ENCODE peak calls at places on chromosome 12, in six cellular contexts. V is transverse colon, T is endothelial cell of umbilical vein, H is H54, O is spleen, I is adrenal gland. K is an unnamed sample.

GRCh38 chr12:87185367-87185766 is 843.8 kb downstream of the C12orf50 start:
- DNase-seq in V (no peak), T (no peak), H (no peak), O (no peak), I (no peak), K (no peak)

GRCh38 chr12:51828951-51829581 is 19.5 kb downstream of the FIGNL2 start:
- DNase-seq in V (no peak), T (no peak), H (no peak), O (no peak), I (no peak), K (no peak)

GRCh38 chr12:49198431-49199155 is 9.7 kb upstream of the TUBA1A start:
- DNase-seq in V (no peak), T (peak), H (peak), O (no peak), I (peak), K (no peak)

GRCh38 chr12:13195848-13196301 is 651 bp upstream of the EMP1 start:
- DNase-seq in V (peak), T (no peak), H (no peak), O (no peak), I (no peak), K (no peak)

GRCh38 chr12:4215862-4216541 is 57.6 kb upstream of the CCND2 start:
- DNase-seq in V (no peak), T (no peak), H (no peak), O (no peak), I (peak), K (no peak)

GRCh38 chr12:111578276-111578970 is 20.7 kb downstream of the ATXN2 start:
- DNase-seq in V (no peak), T (peak), H (peak), O (no peak), I (no peak), K (peak)

GRCh38 chr12:56839489-56840442 is 76.6 kb downstream of the HSD17B6 start:
- DNase-seq in V (peak), T (peak), H (no peak), O (peak), I (peak), K (peak)

GRCh38 chr12:49369723-49370145 is 2.5 kb downstream of the SPATS2 start:
- DNase-seq in V (peak), T (peak), H (no peak), O (no peak), I (peak), K (peak)

GRCh38 chr12:79001404-79001803 is 136.8 kb downstream of the SYT1 start:
- DNase-seq in V (no peak), T (no peak), H (no peak), O (no peak), I (no peak), K (no peak)

GRCh38 chr12:55818140-55818728 is 393 bp downstream of the ORMDL2 start:
- DNase-seq in V (no peak), T (no peak), H (peak), O (no peak), I (no peak), K (peak)

GRCh38 chr12:89344043-89344861 is 8.0 kb downstream of the DUSP6 start:
- DNase-seq in V (no peak), T (no peak), H (no peak), O (no peak), I (no peak), K (no peak)

GRCh38 chr12:64558754-64559153 is 51.5 kb upstream of the RASSF3 start:
- DNase-seq in V (no peak), T (no peak), H (no peak), O (no peak), I (no peak), K (no peak)

GRCh38 chr12:57194253-57194652 is 22.3 kb upstream of the NXPH4 start:
- DNase-seq in V (no peak), T (no peak), H (no peak), O (no peak), I (no peak), K (no peak)

GRCh38 chr12:31773223-31773750 is 44.5 kb upstream of the AMN1 start:
- DNase-seq in V (no peak), T (no peak), H (no peak), O (no peak), I (no peak), K (no peak)

GRCh38 chr12:106140223-106140986 is 1.7 kb upstream of the NUAK1 start:
- DNase-seq in V (no peak), T (no peak), H (no peak), O (no peak), I (no peak), K (no peak)

GRCh38 chr12:145369-145960 is 68.5 kb downstream of the SLC6A12 start:
- DNase-seq in V (no peak), T (no peak), H (no peak), O (no peak), I (no peak), K (no peak)

GRCh38 chr12:69988601-69989194 is 163.7 kb downstream of the MYRFL start:
- DNase-seq in V (no peak), T (peak), H (no peak), O (no peak), I (no peak), K (no peak)

GRCh38 chr12:46357438-46358324 is 14.9 kb downstream of the SLC38A2 start:
- DNase-seq in V (no peak), T (peak), H (no peak), O (no peak), I (no peak), K (peak)

GRCh38 chr12:9334026-9334692 is 126.0 kb upstream of the PZP start:
- DNase-seq in V (no peak), T (no peak), H (no peak), O (no peak), I (no peak), K (no peak)

GRCh38 chr12:31325524-31325875 is 450 bp downstream of the SINHCAF start:
- DNase-seq in V (no peak), T (no peak), H (no peak), O (peak), I (peak), K (no peak)

GRCh38 chr12:4910502-4911315 is 1.0 kb downstream of the KCNA1 start:
- DNase-seq in V (no peak), T (no peak), H (no peak), O (no peak), I (no peak), K (no peak)

GRCh38 chr12:8890313-8891084 is 23.8 kb upstream of the PHC1 start:
- DNase-seq in V (peak), T (peak), H (peak), O (no peak), I (peak), K (peak)

DNA sequence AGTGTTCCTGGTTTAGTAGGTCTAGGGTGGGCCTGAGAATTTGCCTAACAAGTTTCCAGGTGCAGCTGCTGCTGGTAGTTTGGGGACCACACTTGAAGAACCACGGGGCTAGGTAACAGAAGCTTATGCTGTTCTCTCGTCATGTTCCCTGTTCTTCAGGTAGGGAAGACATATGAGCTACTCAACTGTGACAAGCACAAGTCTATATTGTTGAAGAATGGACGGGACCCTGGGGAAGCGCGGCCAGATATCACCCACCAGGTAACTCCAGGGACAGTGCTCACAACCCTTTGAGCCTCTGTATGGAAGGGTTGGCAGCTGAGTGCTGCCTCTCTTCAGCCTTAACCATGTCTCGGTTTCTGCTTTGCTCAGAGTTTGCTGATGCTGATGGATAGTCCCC is 3.5 kb downstream of the EMG1 start:
- DNase-seq in V (no peak), T (no peak), H (no peak), O (no peak), I (no peak), K (no peak)
- TF ChIP-seq POLR2A in V (no peak), T (no peak), H (no peak), O (no peak), I (no peak), K (no peak)

GRCh38 chr12:18139254-18139653 is 49.3 kb upstream of the RERGL start:
- DNase-seq in V (no peak), T (no peak), H (no peak), O (no peak), I (no peak), K (no peak)

GRCh38 chr12:18139989-18140596 is 50.1 kb upstream of the RERGL start:
- DNase-seq in V (no peak), T (peak), H (no peak), O (no peak), I (no peak), K (no peak)

GRCh38 chr12:18130855-18131254 is 40.9 kb upstream of the RERGL start:
- DNase-seq in V (no peak), T (no peak), H (no peak), O (no peak), I (no peak), K (no peak)

GRCh38 chr12:18135086-18135485 is 45.1 kb upstream of the RERGL start:
- DNase-seq in V (no peak), T (no peak), H (no peak), O (no peak), I (no peak), K (no peak)

GRCh38 chr12:18135509-18135908 is 45.5 kb upstream of the RERGL start:
- DNase-seq in V (no peak), T (no peak), H (no peak), O (no peak), I (no peak), K (no peak)
- TF ChIP-seq POLR2A in V (no peak), T (no peak), H (no peak), O (no peak), I (no peak), K (no peak)

DNA sequence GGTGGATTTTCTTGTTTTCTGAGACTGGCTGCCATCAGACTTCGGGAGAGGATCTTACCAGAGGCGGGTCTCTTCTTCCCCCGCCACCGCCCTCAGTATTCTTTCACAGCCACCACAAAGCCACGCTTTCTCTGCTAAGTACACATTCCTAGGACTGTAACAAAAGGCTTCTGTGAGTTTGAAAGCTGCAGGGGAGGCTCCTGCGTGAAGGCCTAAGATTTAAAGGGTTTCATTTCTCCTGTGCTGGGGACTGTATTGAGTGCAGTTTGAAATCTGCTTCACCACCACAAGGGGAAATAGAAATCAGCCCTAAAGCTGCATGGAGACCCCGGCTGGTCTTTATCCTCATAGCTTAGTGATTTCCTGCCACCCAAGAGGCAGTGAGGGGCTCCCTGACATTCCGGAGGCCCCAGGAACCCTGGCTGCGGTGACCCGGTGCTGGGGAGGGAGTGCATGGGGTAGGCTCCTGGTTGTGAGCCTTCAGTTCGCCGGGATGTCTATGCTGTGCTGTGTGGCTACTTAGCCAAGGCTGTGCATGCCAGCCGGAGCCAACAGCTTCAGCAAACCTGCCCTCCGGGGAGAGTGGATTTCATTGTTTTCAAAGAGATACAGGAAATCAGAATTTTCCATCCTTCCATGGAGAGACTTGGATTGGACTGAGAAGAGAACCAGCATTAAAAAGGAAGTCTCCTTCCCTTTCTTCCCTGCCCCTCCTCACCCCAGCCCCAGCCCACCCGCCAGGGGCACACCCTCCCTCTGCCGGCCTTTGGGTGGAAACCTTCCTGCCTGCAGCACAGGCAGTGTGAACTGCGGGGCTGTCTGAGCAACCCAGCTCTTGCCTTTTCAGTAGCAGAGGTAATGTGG is 163.3 kb downstream of the ETV6 start:
- DNase-seq in V (peak), T (peak), H (no peak), O (peak), I (peak), K (no peak)
- TF ChIP-seq POLR2A in V (no peak), T (peak), H (no peak), O (no peak), I (no peak), K (no peak)

GRCh38 chr12:120588371-120588770 is 7.2 kb upstream of the POP5 start:
- DNase-seq in V (no peak), T (no peak), H (no peak), O (no peak), I (no peak), K (no peak)

GRCh38 chr12:120586216-120586615 is 5.0 kb upstream of the POP5 start:
- DNase-seq in V (no peak), T (no peak), H (no peak), O (no peak), I (no peak), K (no peak)

GRCh38 chr12:120586860-120587259 is 5.7 kb upstream of the POP5 start:
- DNase-seq in V (no peak), T (no peak), H (no peak), O (no peak), I (no peak), K (no peak)

GRCh38 chr12:120590741-120591407 is 9.7 kb upstream of the POP5 start:
- DNase-seq in V (peak), T (no peak), H (no peak), O (no peak), I (no peak), K (no peak)

DNA sequence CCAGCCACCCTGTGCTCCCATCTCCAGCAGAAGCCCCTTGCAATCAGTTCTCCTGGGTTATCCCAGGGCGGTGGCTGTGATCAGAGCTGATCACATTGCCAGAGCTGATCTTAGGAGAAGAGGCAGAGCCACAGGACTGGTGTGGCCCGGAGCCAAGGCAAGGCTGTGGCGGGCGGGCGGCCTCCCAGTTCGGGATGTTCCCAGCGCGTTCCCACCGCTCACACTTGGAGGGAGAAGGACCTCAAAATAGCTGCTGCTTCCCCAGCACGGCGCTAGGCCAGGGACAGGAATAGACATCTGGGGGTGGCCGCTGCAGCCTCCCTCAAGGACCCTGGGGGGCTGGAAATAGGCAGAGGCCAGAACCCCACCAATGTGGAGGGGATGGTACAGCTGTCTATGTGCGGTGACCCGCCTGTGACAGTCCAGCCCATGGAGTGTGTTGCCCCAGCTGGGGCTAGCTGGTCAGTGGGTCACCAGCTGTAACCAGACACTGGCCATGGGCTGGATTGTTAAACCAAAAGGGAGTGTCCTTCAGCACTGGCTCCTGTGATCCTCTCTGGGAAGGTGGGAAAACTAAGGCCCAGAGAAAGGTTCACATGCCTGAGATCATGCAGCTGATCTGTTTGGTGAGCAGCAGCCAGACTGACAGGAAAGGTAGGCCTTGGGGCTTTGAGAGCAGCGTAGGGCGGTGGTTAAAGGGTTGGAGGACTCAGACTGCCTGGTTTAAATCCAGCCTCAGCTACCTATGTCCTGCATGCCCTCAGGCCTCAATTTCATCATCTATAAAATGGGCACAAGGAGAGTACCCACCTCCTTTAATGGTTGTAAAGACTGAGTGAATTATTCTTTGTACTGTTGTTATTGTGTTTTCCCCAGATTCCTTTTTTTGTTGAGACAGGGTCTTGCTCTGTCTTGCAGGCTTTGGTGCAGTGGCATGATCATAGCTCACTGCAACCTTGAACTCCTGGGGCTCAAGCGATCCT is 8.0 kb upstream of the POP5 start:
- DNase-seq in V (peak), T (no peak), H (no peak), O (no peak), I (no peak), K (no peak)
- TF ChIP-seq POLR2A in V (no peak), T (no peak), H (no peak), O (no peak), I (no peak), K (no peak)

DNA sequence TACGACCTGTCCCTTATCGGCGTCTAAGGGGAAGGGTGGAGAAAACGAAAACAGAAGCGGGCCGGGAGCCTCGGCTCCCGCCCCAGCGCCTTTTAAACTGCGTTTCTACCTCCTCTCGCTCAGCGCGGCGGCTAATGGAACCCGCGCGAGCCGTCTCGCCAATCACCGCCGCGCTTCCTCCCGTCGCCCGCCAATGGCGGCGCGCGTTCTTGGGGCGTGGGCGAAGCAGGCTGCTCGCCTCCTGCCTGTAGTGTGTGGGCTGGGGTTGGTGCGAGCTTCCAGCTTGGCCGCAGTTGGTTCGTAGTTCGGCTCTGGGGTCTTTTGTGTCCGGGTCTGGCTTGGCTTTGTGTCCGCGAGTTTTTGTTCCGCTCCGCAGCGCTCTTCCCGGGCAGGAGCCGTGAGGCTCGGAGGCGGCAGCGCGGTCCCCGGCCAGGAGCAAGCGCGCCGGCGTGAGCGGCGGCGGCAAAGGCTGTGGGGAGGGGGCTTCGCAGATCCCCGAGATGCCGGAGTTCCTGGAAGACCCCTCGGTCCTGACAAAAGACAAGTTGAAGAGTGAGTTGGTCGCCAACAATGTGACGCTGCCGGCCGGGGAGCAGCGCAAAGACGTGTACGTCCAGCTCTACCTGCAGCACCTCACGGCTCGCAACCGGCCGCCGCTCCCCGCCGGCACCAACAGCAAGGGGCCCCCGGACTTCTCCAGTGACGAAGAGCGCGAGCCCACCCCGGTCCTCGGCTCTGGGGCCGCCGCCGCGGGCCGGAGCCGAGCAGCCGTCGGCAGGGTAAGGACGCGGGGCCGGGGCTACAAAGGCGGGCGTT is at the start of gene TMPO:
- DNase-seq in V (peak), T (peak), H (peak), O (peak), I (peak), K (peak)
- TF ChIP-seq POLR2A in V (peak), T (peak), H (peak), O (peak), I (peak), K (peak)

GRCh38 chr12:121550974-121551631 is 29.7 kb downstream of the KDM2B start:
- DNase-seq in V (no peak), T (no peak), H (no peak), O (no peak), I (no peak), K (no peak)
- TF ChIP-seq POLR2A in V (no peak), T (no peak), H (no peak), O (no peak), I (no peak), K (no peak)